ENCODE peak calls at places on chromosomes 1 and 21, in four cellular contexts. J, Y, H and X are unnamed samples.

GRCh38 chr21:15552914-15553491 is 176.8 kb upstream of the USP25 start:
- DNase-seq in J (peak; percentile 1), Y (peak; percentile 56), H (no peak), X (peak; percentile 2)

GRCh38 chr1:199799116-199799515 is 228.4 kb upstream of the NR5A2 start:
- DNase-seq in J (no peak), Y (no peak), H (no peak), X (no peak)

GRCh38 chr1:24112381-24113169 is 640 bp upstream of the MYOM3 start:
- DNase-seq in J (peak; percentile 85), Y (peak; percentile 72), H (peak; percentile 67), X (no peak)

GRCh38 chr1:6279721-6280383 is 19.0 kb upstream of the GPR153 start:
- DNase-seq in J (no peak), Y (no peak), H (no peak), X (no peak)

GRCh38 chr1:31802190-31803150 is 13.4 kb downstream of the SPOCD1 start:
- DNase-seq in J (no peak), Y (peak; percentile 23), H (no peak), X (no peak)

GRCh38 chr1:115192200-115192767 is 103.0 kb upstream of the TSPAN2 start:
- DNase-seq in J (peak; percentile 39), Y (no peak), H (no peak), X (no peak)

GRCh38 chr1:62508187-62508758 is 71.4 kb downstream of the USP1 start:
- DNase-seq in J (peak; percentile 42), Y (peak; percentile 74), H (peak; percentile 47), X (no peak)

GRCh38 chr1:181173761-181174371 is 85.4 kb downstream of the IER5 start:
- DNase-seq in J (no peak), Y (no peak), H (no peak), X (no peak)

GRCh38 chr1:173445164-173445563 is 32.0 kb upstream of the PRDX6 start:
- DNase-seq in J (no peak), Y (no peak), H (peak; percentile 54), X (no peak)

GRCh38 chr1:214558002-214558770 is 6.8 kb upstream of the PTPN14 start:
- DNase-seq in J (peak; percentile 97), Y (peak; percentile 79), H (no peak), X (no peak)

GRCh38 chr1:116122955-116123757 is 12.0 kb downstream of the MAB21L3 start:
- DNase-seq in J (peak; percentile 82), Y (peak; percentile 81), H (no peak), X (no peak)

GRCh38 chr1:47432071-47433036 is 5.5 kb upstream of the FOXD2 start:
- DNase-seq in J (peak; percentile 56), Y (peak; percentile 86), H (no peak), X (peak; percentile 38)

GRCh38 chr1:203888807-203889251 is 27.4 kb downstream of the SNRPE start:
- DNase-seq in J (peak; percentile 85), Y (peak; percentile 77), H (no peak), X (no peak)

GRCh38 chr1:184078564-184079107 is 27.1 kb downstream of the TSEN15 start:
- DNase-seq in J (peak; percentile 21), Y (peak; percentile 8), H (no peak), X (no peak)

GRCh38 chr1:240455228-240455821 is 156.6 kb downstream of the GREM2 start:
- DNase-seq in J (no peak), Y (peak; percentile 17), H (peak; percentile 87), X (no peak)

GRCh38 chr1:42214447-42214871 is 49.9 kb upstream of the GUCA2A start:
- DNase-seq in J (peak; percentile 79), Y (peak; percentile 84), H (no peak), X (no peak)

GRCh38 chr1:234533034-234533571 is 54.1 kb upstream of the TARBP1 start:
- DNase-seq in J (peak; percentile 98), Y (peak; percentile 94), H (no peak), X (no peak)

GRCh38 chr1:9714257-9714718 is 62.8 kb downstream of the PIK3CD start:
- DNase-seq in J (no peak), Y (no peak), H (peak; percentile 32), X (no peak)

GRCh38 chr21:16176570-16176969 is 446.8 kb downstream of the USP25 start:
- DNase-seq in J (peak; percentile 25), Y (no peak), H (no peak), X (no peak)

GRCh38 chr1:25001125-25001915 is 71.2 kb upstream of the RUNX3 start:
- DNase-seq in J (no peak), Y (no peak), H (no peak), X (no peak)

GRCh38 chr1:203307690-203308126 is 2.4 kb downstream of the BTG2 start:
- DNase-seq in J (no peak), Y (no peak), H (no peak), X (peak; percentile 36)

GRCh38 chr1:64186138-64186897 is 17.1 kb upstream of the UBE2U start:
- DNase-seq in J (no peak), Y (no peak), H (no peak), X (no peak)

GRCh38 chr21:42736646-42737350 is 83.4 kb downstream of the PDE9A start:
- DNase-seq in J (no peak), Y (no peak), H (no peak), X (no peak)

GRCh38 chr1:97038410-97038809 is 316.8 kb downstream of the PTBP2 start:
- DNase-seq in J (peak; percentile 64), Y (no peak), H (peak; percentile 41), X (no peak)

GRCh38 chr21:36646011-36646410 is 52.9 kb upstream of the SIM2 start:
- DNase-seq in J (no peak), Y (no peak), H (no peak), X (no peak)

GRCh38 chr1:62723841-62724240 is 35.7 kb upstream of the DOCK7 start:
- DNase-seq in J (no peak), Y (no peak), H (no peak), X (no peak)

GRCh38 chr1:118914379-118915161 is 73.6 kb downstream of the TBX15 start:
- DNase-seq in J (no peak), Y (no peak), H (no peak), X (no peak)

GRCh38 chr1:10733967-10734366 is 62.5 kb downstream of the CASZ1 start:
- DNase-seq in J (no peak), Y (no peak), H (no peak), X (no peak)

GRCh38 chr1:47918257-47918867 is 78.8 kb downstream of the TRABD2B start:
- DNase-seq in J (no peak), Y (no peak), H (no peak), X (no peak)

GRCh38 chr21:35086357-35086756 is 37.3 kb upstream of the RUNX1 start:
- DNase-seq in J (peak; percentile 65), Y (peak; percentile 15), H (no peak), X (no peak)

GRCh38 chr1:112716133-112716720 is 1.1 kb upstream of the PPM1J start:
- DNase-seq in J (peak; percentile 83), Y (peak; percentile 95), H (peak; percentile 56), X (peak; percentile 84)

GRCh38 chr21:35428041-35428400 is 378.9 kb upstream of the RUNX1 start:
- DNase-seq in J (peak; percentile 19), Y (peak; percentile 38), H (no peak), X (no peak)

GRCh38 chr21:39126486-39126806 is 56.8 kb downstream of the PSMG1 start:
- DNase-seq in J (no peak), Y (no peak), H (no peak), X (no peak)

GRCh38 chr1:39409055-39409816 is 82.2 kb upstream of the BMP8A start:
- DNase-seq in J (peak; percentile 62), Y (peak; percentile 75), H (peak; percentile 26), X (peak; percentile 16)

GRCh38 chr1:119012383-119012782 is 24.2 kb upstream of the TBX15 start:
- DNase-seq in J (no peak), Y (no peak), H (no peak), X (no peak)

GRCh38 chr1:208654241-208654640 is 410.1 kb upstream of the PLXNA2 start:
- DNase-seq in J (peak; percentile 10), Y (peak; percentile 21), H (peak; percentile 47), X (no peak)

GRCh38 chr1:212595787-212596714 is 12.5 kb upstream of the ATF3 start:
- DNase-seq in J (peak; percentile 96), Y (peak; percentile 84), H (peak; percentile 96), X (peak; percentile 94)

DNA sequence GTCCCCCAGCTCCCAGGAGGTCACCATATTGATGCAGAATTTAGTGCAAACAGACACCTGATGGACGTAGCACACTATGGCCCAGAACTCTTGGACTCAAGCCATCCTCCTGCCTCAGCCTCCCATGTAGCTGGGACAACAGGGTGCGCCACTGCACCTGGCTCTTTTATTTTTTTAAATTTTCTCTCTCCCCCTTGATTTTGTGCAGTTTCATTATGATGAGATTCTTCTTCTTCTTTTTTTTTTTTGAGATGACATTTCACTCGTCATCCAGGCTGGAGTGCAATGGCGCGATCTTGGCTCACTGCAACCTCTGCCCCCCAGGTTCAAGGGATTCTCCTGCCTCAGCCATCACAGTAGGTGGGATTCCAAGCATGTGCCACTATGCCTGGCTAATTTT is 63.8 kb downstream of the RPS6KA1 start:
- DNase-seq in J (no peak), Y (no peak), H (no peak), X (no peak)
- H3K4me1 ChIP-seq in J (no peaks in the 10 kb centered on the region), Y (no peaks in the 10 kb centered on the region), H (no peaks in the 10 kb centered on the region), X (no peaks in the 10 kb centered on the region)

GRCh38 chr1:162679298-162679697 is 47.0 kb downstream of the DDR2 start:
- DNase-seq in J (no peak), Y (no peak), H (no peak), X (no peak)

GRCh38 chr1:162681127-162681435 is 48.8 kb downstream of the DDR2 start:
- DNase-seq in J (no peak), Y (no peak), H (no peak), X (no peak)

GRCh38 chr1:162678439-162678838 is 46.2 kb downstream of the DDR2 start:
- DNase-seq in J (peak; percentile 91), Y (peak; percentile 75), H (no peak), X (no peak)

GRCh38 chr1:162680419-162681126 is 48.3 kb downstream of the DDR2 start:
- DNase-seq in J (peak; percentile 48), Y (no peak), H (no peak), X (no peak)

GRCh38 chr1:162682013-162682419 is 49.8 kb downstream of the DDR2 start:
- DNase-seq in J (no peak), Y (peak; percentile 44), H (no peak), X (no peak)
- H3K4me1 ChIP-seq in J (peaks cover 15% of the 10 kb centered on the region), Y (no peaks in the 10 kb centered on the region), H (peaks cover 12% of the 10 kb centered on the region), X (no peaks in the 10 kb centered on the region)

DNA sequence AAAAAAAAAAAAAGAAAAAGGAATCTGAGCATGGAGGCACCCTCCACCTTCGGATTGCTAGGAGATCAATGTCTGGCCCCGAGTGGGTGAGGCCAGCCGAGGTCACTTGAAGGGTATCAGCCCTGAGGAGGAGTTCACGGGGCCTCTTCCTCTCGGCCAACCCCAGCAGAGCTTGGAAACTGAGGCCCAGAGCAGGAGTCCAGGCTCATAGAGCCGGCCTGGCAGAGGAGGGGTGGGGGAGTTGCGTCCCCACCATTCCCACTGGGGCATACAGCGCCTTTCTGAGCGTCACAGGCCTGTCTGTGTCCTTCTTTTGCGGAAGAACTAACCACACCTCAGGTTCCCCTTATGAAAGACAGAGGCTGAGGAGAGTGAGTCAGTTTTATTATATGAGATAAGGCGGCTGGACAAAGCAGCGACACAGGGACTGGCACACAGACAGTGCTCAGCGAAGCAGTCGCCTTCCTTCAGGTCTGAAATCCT is 17.1 kb upstream of the EPHA2 start:
- DNase-seq in J (peak; percentile 86), Y (peak; percentile 56), H (no peak), X (no peak)
- H3K4me1 ChIP-seq in J (peaks cover 41% of the 10 kb centered on the region), Y (peaks cover 10% of the 10 kb centered on the region), H (no peaks in the 10 kb centered on the region), X (peaks cover 15% of the 10 kb centered on the region)

DNA sequence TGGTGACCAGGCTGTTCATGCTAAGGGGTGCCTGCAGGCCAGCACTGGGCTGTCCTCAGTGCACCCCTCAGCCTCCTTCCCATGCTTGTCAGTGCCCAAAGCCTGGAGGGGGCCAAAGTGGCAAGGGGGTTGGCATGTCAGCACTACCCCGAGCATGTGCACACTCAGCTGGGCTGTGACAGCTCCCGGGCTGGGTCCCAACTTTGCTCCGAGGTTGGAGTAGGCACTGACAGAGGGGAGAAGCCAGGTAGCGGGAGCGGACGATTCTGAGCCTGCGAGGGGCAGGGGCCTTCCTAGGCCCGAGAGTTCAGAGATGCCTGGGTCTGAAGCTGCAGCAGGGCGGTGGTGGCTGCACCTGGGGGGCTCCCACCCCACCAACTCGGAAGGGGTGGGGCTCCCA is 119.0 kb downstream of the MAST2 start:
- DNase-seq in J (no peak), Y (no peak), H (no peak), X (no peak)
- H3K4me1 ChIP-seq in J (no peaks in the 10 kb centered on the region), Y (peaks cover 11% of the 10 kb centered on the region), H (peaks cover 24% of the 10 kb centered on the region), X (no peaks in the 10 kb centered on the region)